ENCODE peak calls at places on chromosome 22, in five cellular contexts. F is CD4-positive, alpha-beta T cell; Y is GM23338; Z is brain microvascular endothelial cell; B is neural crest cell. H is an unnamed sample.

GRCh38 chr22:22229683-22230420 is 14.7 kb upstream of the VPREB1 start:
- DNase-seq in F (no peak), Y (no peak), Z (no peak), B (no peak), H (no peak)

GRCh38 chr22:30416403-30416802 is 9.2 kb upstream of the MTFP1 start:
- DNase-seq in F (no peak), Y (no peak), Z (peak; percentile 25), B (no peak), H (no peak)

GRCh38 chr22:49188591-49188990 is 639.1 kb downstream of the BRD1 start:
- DNase-seq in F (no peak), Y (no peak), Z (no peak), B (no peak), H (no peak)

GRCh38 chr22:44424867-44425351 is 73.1 kb downstream of the RTL6 start:
- DNase-seq in F (peak; percentile 8), Y (no peak), Z (no peak), B (no peak), H (no peak)

GRCh38 chr22:33272180-33272579 is 214.0 kb upstream of the SYN3 start:
- DNase-seq in F (no peak), Y (no peak), Z (no peak), B (no peak), H (no peak)

GRCh38 chr22:45977003-45977395 is at the start of gene WNT7B:
- DNase-seq in F (no peak), Y (peak; percentile 74), Z (no peak), B (no peak), H (no peak)

GRCh38 chr22:44580756-44581435 is 82.9 kb upstream of the RTL6 start:
- DNase-seq in F (peak; percentile 21), Y (no peak), Z (no peak), B (no peak), H (no peak)

GRCh38 chr22:46262449-46263207 is 515 bp downstream of the PKDREJ start:
- DNase-seq in F (no peak), Y (peak; percentile 91), Z (peak; percentile 30), B (peak; percentile 33), H (peak; percentile 50)

GRCh38 chr22:33975841-33976240 is 55.6 kb upstream of the LARGE1 start:
- DNase-seq in F (no peak), Y (no peak), Z (no peak), B (no peak), H (no peak)

GRCh38 chr22:43015677-43016042 is 711 bp upstream of the PACSIN2 start:
- DNase-seq in F (no peak), Y (no peak), Z (no peak), B (no peak), H (no peak)

GRCh38 chr22:41352058-41352457 is 29.7 kb upstream of the TEF start:
- DNase-seq in F (no peak), Y (no peak), Z (peak; percentile 55), B (no peak), H (no peak)

GRCh38 chr22:38230108-38230825 is 28.5 kb downstream of the MAFF start:
- DNase-seq in F (no peak), Y (peak; percentile 73), Z (no peak), B (no peak), H (no peak)

GRCh38 chr22:30045001-30045887 is 35.0 kb upstream of the HORMAD2 start:
- DNase-seq in F (no peak), Y (no peak), Z (no peak), B (no peak), H (no peak)

GRCh38 chr22:22372063-22372462 is 127.5 kb downstream of the VPREB1 start:
- DNase-seq in F (no peak), Y (no peak), Z (no peak), B (no peak), H (no peak)

GRCh38 chr22:20777420-20778177 is 3.7 kb downstream of the SERPIND1 start:
- DNase-seq in F (no peak), Y (no peak), Z (peak; percentile 84), B (no peak), H (no peak)

GRCh38 chr22:19234126-19234896 is 55.8 kb upstream of the SLC25A1 start:
- DNase-seq in F (no peak), Y (no peak), Z (no peak), B (no peak), H (no peak)

GRCh38 chr22:41782316-41782715 is 18.2 kb upstream of the CCDC134 start:
- DNase-seq in F (no peak), Y (no peak), Z (no peak), B (no peak), H (no peak)

GRCh38 chr22:23531966-23532735 is 47.9 kb downstream of the IGLL1 start:
- DNase-seq in F (peak; percentile 28), Y (no peak), Z (no peak), B (no peak), H (no peak)

GRCh38 chr22:23533771-23534191 is 46.3 kb downstream of the IGLL1 start:
- DNase-seq in F (peak; percentile 5), Y (peak; percentile 74), Z (no peak), B (no peak), H (no peak)

GRCh38 chr22:23532756-23533155 is 47.3 kb downstream of the IGLL1 start:
- DNase-seq in F (peak; percentile 7), Y (no peak), Z (no peak), B (no peak), H (no peak)

GRCh38 chr22:23534201-23534850 is 45.8 kb downstream of the IGLL1 start:
- DNase-seq in F (peak; percentile 11), Y (no peak), Z (no peak), B (no peak), H (no peak)

GRCh38 chr22:23533328-23533762 is 46.7 kb downstream of the IGLL1 start:
- DNase-seq in F (peak; percentile 41), Y (peak; percentile 91), Z (peak; percentile 7), B (peak; percentile 74), H (peak; percentile 80)
- TF ChIP-seq CTCF in F (no peak), Y (peak; percentile 25), Z (peak; percentile 73), B (peak; percentile 67), H (peak; percentile 63)

DNA sequence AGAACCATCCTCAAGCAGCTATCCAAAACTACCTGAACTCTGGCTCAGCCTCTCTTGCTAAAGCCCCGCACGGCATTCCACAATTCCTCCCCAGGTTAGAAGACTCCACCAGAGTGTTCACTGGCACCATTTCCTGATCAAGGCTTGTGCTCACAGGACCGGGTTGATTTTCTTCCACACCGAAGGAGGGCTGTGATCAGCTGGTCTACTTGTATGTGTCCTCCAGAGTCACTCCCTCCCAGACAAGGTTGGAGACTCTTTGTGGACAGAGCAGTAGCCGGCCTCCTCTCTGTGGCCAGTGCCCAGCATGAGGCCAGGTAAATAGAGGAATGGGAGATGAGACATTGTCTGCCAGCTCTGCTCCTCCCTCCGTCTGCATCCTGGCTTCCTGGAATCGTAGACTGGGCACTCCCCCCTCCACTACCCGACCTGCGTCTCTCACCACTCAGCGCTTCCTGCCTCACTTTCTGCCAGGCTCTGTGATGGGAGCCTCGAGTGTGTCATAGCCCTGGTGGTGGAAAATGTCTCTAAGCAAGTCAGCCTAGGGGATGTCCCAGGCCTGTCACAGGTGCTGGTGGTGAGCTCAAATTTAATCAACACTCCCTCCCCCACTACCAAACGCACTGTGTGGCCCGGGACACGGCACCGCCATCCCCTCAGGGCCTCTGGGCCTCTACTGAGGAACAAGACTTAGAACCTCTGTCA is 12.5 kb upstream of the TMPRSS6 start:
- DNase-seq in F (peak; percentile 85), Y (peak; percentile 37), Z (no peak), B (no peak), H (no peak)
- TF ChIP-seq CTCF in F (peak; percentile 35), Y (no peak), Z (peak; percentile 8), B (no peak), H (no peak)

DNA sequence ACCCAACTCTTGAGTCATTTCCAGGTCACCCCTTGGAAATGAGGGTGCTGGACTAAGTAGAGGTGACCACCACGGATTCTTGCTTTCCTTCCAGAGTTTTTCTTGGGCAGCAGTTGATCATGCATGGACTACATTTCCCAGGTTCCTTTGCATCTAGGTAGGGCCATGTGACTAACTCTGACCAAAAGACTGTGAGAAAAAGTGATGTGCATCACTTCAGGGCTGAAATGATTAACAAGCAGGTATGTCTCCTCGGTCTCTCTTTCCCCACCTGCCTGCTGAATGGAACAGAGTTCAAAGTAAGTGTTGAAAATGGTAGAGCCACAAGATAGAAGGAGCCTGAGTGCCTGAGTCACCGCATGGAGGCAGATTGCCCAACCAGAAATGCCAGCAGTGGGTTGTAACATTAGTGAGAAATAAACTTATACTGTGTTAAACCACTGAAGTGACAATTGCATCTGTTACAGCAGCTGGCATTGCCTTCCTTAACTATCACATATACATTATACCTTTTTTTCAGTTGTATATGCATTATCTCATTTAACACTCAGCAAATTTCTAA is 113.5 kb downstream of the MN1 start:
- DNase-seq in F (no peak), Y (peak; percentile 59), Z (no peak), B (no peak), H (no peak)
- TF ChIP-seq CTCF in F (no peak), Y (no peak), Z (no peak), B (no peak), H (no peak)

DNA sequence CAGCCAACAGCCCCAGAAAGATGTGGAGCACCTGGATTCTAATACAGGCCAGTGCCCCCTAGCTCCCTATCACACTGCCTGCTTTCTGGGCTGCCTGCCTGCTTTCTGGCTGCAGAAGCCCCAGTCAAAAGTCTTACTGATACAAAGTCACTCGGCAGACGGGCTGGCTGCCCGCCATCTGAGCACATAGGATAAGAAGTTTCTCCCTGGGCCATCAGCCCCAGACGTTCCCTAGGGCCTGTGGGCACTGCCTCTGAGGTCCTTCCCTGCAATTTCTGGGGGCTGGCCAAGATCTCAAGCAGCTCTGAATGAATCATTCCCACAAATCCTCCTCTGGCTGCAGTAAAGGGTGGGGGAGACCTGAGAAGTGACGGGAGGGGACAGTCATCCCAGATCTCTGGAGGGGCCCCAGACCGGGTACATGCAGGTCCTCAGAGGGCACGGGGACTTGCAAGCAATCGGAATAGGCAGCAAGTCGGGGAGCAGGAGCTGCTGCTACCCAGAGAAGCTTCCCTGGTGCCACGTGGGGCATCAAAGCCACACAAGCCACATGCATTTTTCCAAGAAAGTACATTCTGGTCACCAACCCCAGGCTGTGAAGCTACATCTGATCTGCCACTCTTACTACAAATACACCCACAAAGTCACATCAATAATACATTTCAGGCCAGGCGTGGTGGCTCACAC is 4.7 kb downstream of the TPST2 start:
- DNase-seq in F (no peak), Y (no peak), Z (peak; percentile 74), B (no peak), H (no peak)
- TF ChIP-seq CTCF in F (no peak), Y (peak; percentile 16), Z (peak; percentile 34), B (no peak), H (no peak)

GRCh38 chr22:32204856-32205722 is at the start of gene RFPL2:
- DNase-seq in F (peak; percentile 51), Y (peak; percentile 92), Z (peak; percentile 15), B (peak; percentile 57), H (peak; percentile 79)
- TF ChIP-seq CTCF in F (no peak), Y (no peak), Z (no peak), B (no peak), H (no peak)

GRCh38 chr22:17218341-17218740 is 894 bp downstream of the ADA2 start:
- DNase-seq in F (no peak), Y (no peak), Z (no peak), B (no peak), H (no peak)

GRCh38 chr22:17214416-17215043 is 4.7 kb downstream of the ADA2 start:
- DNase-seq in F (no peak), Y (no peak), Z (no peak), B (no peak), H (no peak)

GRCh38 chr22:17217179-17217578 is 2.1 kb downstream of the ADA2 start:
- DNase-seq in F (no peak), Y (peak; percentile 86), Z (no peak), B (no peak), H (no peak)

DNA sequence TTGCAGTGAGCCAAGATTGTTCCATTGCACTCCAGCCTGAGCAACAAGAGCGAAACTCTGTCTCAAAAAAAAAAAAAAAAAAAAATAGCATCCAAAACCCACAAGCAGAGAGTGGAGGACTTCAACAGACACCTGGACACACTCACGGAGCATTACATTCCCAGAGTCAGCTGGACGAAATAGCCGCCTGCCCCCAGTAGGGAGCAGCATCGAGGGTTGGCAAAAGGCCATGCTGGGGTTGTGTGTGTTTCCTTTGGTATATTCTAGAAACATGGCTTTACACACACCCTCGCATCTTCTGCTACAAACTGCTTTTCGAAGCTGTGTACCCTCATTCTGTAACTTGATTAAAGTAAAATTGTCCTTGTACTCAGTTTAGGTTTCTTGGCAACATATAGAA is 5.3 kb downstream of the ADA2 start:
- DNase-seq in F (peak; percentile 69), Y (peak; percentile 79), Z (peak; percentile 27), B (peak; percentile 22), H (peak; percentile 41)
- TF ChIP-seq CTCF in F (peak; percentile 37), Y (peak; percentile 71), Z (no peak), B (peak; percentile 50), H (peak; percentile 39)

H was measured in nephron progenitor cell.